ENCODE peak calls at places on chromosome X, in ten cellular contexts. T is CD4-positive, alpha-beta T cell; R is fibroblast of villous mesenchyme; H is mesothelial cell of epicardium; W is activated T-cell treated with anti-CD3 and anti-CD28 coated beads for 24 hours; Y is IMR-90; M is NCI-H2029; P is NCI-H2227 treated with DMSO at 0.1 percent for 48 hours; U is stromal cell of bone marrow; K is NCI-H1436. B is an unnamed sample.
A peak's percentile ranks its signal among the peaks of the same experiment; 100 is the strongest.

GRCh38 chrX:3435057-3435456 is 88.6 kb upstream of the MXRA5 start:
- DNase-seq in T (no peak), R (no peak), H (no peak), W (no peak), Y (no peak), M (no peak), P (no peak), U (no peak), K (no peak), B (no peak)

GRCh38 chrX:138775501-138775900 is 64.0 kb upstream of the FGF13 start:
- DNase-seq in T (no peak), R (peak; percentile 24), H (no peak), W (no peak), Y (peak; percentile 21), M (peak; percentile 1), P (no peak), U (peak; percentile 25), K (peak; percentile 0), B (peak; percentile 55)

GRCh38 chrX:149272690-149273463 is 232.2 kb downstream of the IDS start:
- DNase-seq in T (no peak), R (no peak), H (no peak), W (no peak), Y (no peak), M (no peak), P (no peak), U (no peak), K (no peak), B (no peak)

GRCh38 chrX:73683236-73683859 is 120.4 kb downstream of the CHIC1 start:
- DNase-seq in T (no peak), R (peak; percentile 55), H (no peak), W (no peak), Y (no peak), M (no peak), P (no peak), U (peak; percentile 31), K (no peak), B (peak; percentile 27)

GRCh38 chrX:130055103-130055502 is 55.2 kb downstream of the ELF4 start:
- DNase-seq in T (no peak), R (peak; percentile 17), H (no peak), W (no peak), Y (peak; percentile 69), M (no peak), P (no peak), U (peak; percentile 37), K (no peak), B (no peak)

GRCh38 chrX:119647552-119648420 is 41.6 kb upstream of the NKRF start:
- DNase-seq in T (peak; percentile 24), R (no peak), H (no peak), W (peak; percentile 56), Y (no peak), M (no peak), P (no peak), U (no peak), K (no peak), B (no peak)

GRCh38 chrX:34437586-34437985 is 219.5 kb downstream of the TMEM47 start:
- DNase-seq in T (no peak), R (no peak), H (no peak), W (no peak), Y (no peak), M (no peak), P (no peak), U (no peak), K (no peak), B (no peak)

GRCh38 chrX:51852621-51853020 is 40.8 kb upstream of the MAGED1 start:
- DNase-seq in T (no peak), R (no peak), H (no peak), W (no peak), Y (no peak), M (no peak), P (no peak), U (no peak), K (no peak), B (no peak)

GRCh38 chrX:45719751-45720501 is 519.2 kb upstream of the DIPK2B start:
- DNase-seq in T (no peak), R (no peak), H (no peak), W (no peak), Y (no peak), M (no peak), P (no peak), U (no peak), K (no peak), B (no peak)